ENCODE peak calls at places on chromosomes 2 and 18, in six cellular contexts. H is B cell, O is ELR, Q is lower lobe of right lung, V is brain microvascular endothelial cell, C is head of caudate nucleus. U is an unnamed sample.

GRCh38 chr2:102735431-102736130 is 26.2 kb upstream of the TMEM182 start:
- DNase-seq in H (no peak), Q (no peak), O (no peak), V (no peak), C (peak; percentile 65), U (no peak)

GRCh38 chr2:113072584-113072983 is 4.8 kb downstream of the IL1F10 start:
- DNase-seq in C (no peak), V (no peak), Q (no peak), H (no peak), O (no peak), U (no peak)

GRCh38 chr2:191166111-191166755 is 15.4 kb upstream of the STAT4 start:
- DNase-seq in V (peak; percentile 63), Q (no peak), O (peak; percentile 44), C (peak; percentile 19), H (no peak), U (no peak)

GRCh38 chr2:121200011-121200347 is 85.0 kb downstream of the TFCP2L1 start:
- DNase-seq in V (no peak), Q (peak; percentile 39), C (no peak), O (no peak), H (no peak), U (no peak)

GRCh38 chr2:65057391-65058052 is 1.3 kb downstream of the CEP68 start:
- DNase-seq in Q (no peak), C (no peak), O (peak; percentile 50), H (no peak), V (no peak), U (peak; percentile 57)

GRCh38 chr2:124289615-124290014 is 264.5 kb downstream of the CNTNAP5 start:
- DNase-seq in C (no peak), Q (no peak), V (no peak), H (no peak), O (no peak), U (no peak)

GRCh38 chr18:60020107-60020925 is 120.5 kb downstream of the PMAIP1 start:
- DNase-seq in O (peak; percentile 14), H (no peak), V (peak; percentile 24), C (no peak), Q (no peak), U (no peak)

GRCh38 chr18:79405781-79406575 is 10.2 kb downstream of the NFATC1 start:
- DNase-seq in Q (peak; percentile 84), H (peak; percentile 98), C (no peak), O (no peak), V (no peak), U (peak; percentile 65)

GRCh38 chr2:226578879-226579278 is 220.7 kb downstream of the IRS1 start:
- DNase-seq in Q (no peak), C (no peak), H (no peak), V (no peak), O (peak; percentile 65), U (no peak)

GRCh38 chr2:75589344-75590105 is 28.8 kb upstream of the EVA1A start:
- DNase-seq in C (no peak), H (no peak), V (no peak), O (no peak), Q (no peak), U (no peak)

GRCh38 chr2:120863661-120864320 is 128.1 kb downstream of the GLI2 start:
- DNase-seq in O (peak; percentile 79), Q (peak; percentile 27), H (no peak), V (peak; percentile 72), C (no peak), U (no peak)

GRCh38 chr2:10935953-10936942 is 24.5 kb downstream of the KCNF1 start:
- DNase-seq in V (peak; percentile 99), C (peak; percentile 63), O (peak; percentile 98), H (no peak), Q (no peak), U (no peak)

GRCh38 chr2:118477111-118477517 is 370.3 kb downstream of the EN1 start:
- DNase-seq in H (no peak), C (no peak), O (no peak), Q (no peak), V (no peak), U (no peak)